ENCODE peak calls at places on chromosomes 12 and 14, in nine cellular contexts. R, P, N, U, L, W, M, S and H are unnamed samples.

GRCh38 chr12:47114481-47114892 is 34.7 kb upstream of the AMIGO2 start:
- DNase-seq in L (no peak), N (no peak), S (no peak), W (no peak), P (peak), M (no peak), R (no peak), U (no peak), H (no peak)

GRCh38 chr14:104996032-104996431 is 10.4 kb downstream of the CLBA1 start:
- DNase-seq in U (no peak), W (no peak), L (no peak), P (no peak), M (no peak), N (no peak), R (no peak), S (no peak), H (no peak)

GRCh38 chr14:94769413-94770250 is at the start of gene GSC:
- DNase-seq in R (peak), M (no peak), U (peak), L (no peak), P (peak), W (peak), N (no peak), S (no peak), H (peak)

GRCh38 chr14:88983755-88984154 is 159.3 kb downstream of the TTC8 start:
- DNase-seq in R (no peak), S (no peak), P (peak), M (no peak), W (peak), U (peak), N (no peak), L (no peak), H (no peak)

GRCh38 chr14:103908580-103908979 is 19.7 kb upstream of the TDRD9 start:
- DNase-seq in M (peak), W (no peak), U (no peak), P (no peak), S (no peak), R (no peak), L (no peak), N (peak), H (no peak)

GRCh38 chr14:75301666-75302325 is 23.2 kb downstream of the FOS start:
- DNase-seq in P (no peak), U (peak), N (no peak), R (no peak), M (no peak), W (no peak), L (no peak), S (no peak), H (no peak)

GRCh38 chr14:99300190-99300589 is 28.2 kb upstream of the BCL11B start:
- DNase-seq in S (no peak), L (peak), R (no peak), M (no peak), W (no peak), N (no peak), U (no peak), P (no peak), H (peak)

GRCh38 chr14:100610511-100611217 is 23.4 kb upstream of the BEGAIN start:
- DNase-seq in L (no peak), S (no peak), N (no peak), U (peak), R (no peak), W (peak), P (peak), M (no peak), H (no peak)

GRCh38 chr12:24044973-24045703 is 95.7 kb upstream of the SOX5 start:
- DNase-seq in M (no peak), L (no peak), R (no peak), W (no peak), N (no peak), S (no peak), P (no peak), U (no peak), H (no peak)

GRCh38 chr14:87461704-87462103 is 531.3 kb downstream of the GALC start:
- DNase-seq in W (no peak), L (no peak), M (no peak), S (no peak), U (no peak), R (peak), P (no peak), N (no peak), H (no peak)

GRCh38 chr12:6200266-6201198 is at the start of gene CD9:
- DNase-seq in M (no peak), L (no peak), N (peak), U (peak), R (peak), S (peak), P (peak), W (peak), H (peak)

GRCh38 chr14:95198320-95198719 is 41.0 kb upstream of the DICER1 start:
- DNase-seq in W (no peak), M (no peak), S (no peak), R (no peak), P (no peak), N (no peak), L (no peak), U (no peak), H (no peak)

GRCh38 chr12:79420146-79420618 is 270.6 kb downstream of the PAWR start:
- DNase-seq in W (peak), L (peak), P (peak), M (no peak), R (peak), U (peak), N (no peak), S (no peak), H (peak)

GRCh38 chr12:121501946-121502345 is 78.9 kb downstream of the KDM2B start:
- DNase-seq in W (no peak), N (no peak), L (no peak), M (no peak), P (no peak), S (no peak), U (no peak), R (no peak), H (no peak)

GRCh38 chr12:87094356-87094755 is 838.2 kb upstream of the MGAT4C start:
- DNase-seq in S (no peak), N (no peak), M (no peak), R (no peak), W (peak), L (no peak), P (no peak), U (no peak), H (no peak)

GRCh38 chr12:131065279-131065678 is 111.6 kb downstream of the ADGRD1 start:
- DNase-seq in N (no peak), U (no peak), W (no peak), S (no peak), L (no peak), M (no peak), P (no peak), R (no peak), H (peak)

GRCh38 chr12:32155041-32155440 is 48.4 kb downstream of the BICD1 start:
- DNase-seq in S (no peak), M (no peak), L (no peak), P (no peak), R (no peak), N (no peak), U (no peak), W (no peak), H (peak)

GRCh38 chr12:31874961-31875608 is 84.1 kb upstream of the RESF1 start:
- DNase-seq in R (no peak), L (no peak), M (peak), S (no peak), P (peak), U (peak), N (peak), W (peak), H (no peak)

GRCh38 chr14:24367506-24368214 is at the start of gene NFATC4:
- DNase-seq in P (peak), U (peak), M (no peak), L (peak), W (peak), S (peak), N (no peak), R (peak), H (peak)

GRCh38 chr12:110141389-110141788 is 17.2 kb downstream of the IFT81 start:
- DNase-seq in L (no peak), U (no peak), M (no peak), S (no peak), P (peak), W (peak), R (no peak), N (no peak), H (no peak)

GRCh38 chr14:104321151-104322130 is 183.1 kb downstream of the KIF26A start:
- DNase-seq in U (no peak), S (no peak), M (no peak), N (no peak), P (no peak), R (no peak), W (no peak), L (no peak), H (no peak)

GRCh38 chr14:66974397-66975025 is 214.7 kb upstream of the GARIN2 start:
- DNase-seq in P (peak), N (no peak), M (no peak), U (peak), R (no peak), L (no peak), S (no peak), W (peak), H (no peak)

GRCh38 chr14:68535404-68536024 is 257.4 kb downstream of the ZFP36L1 start:
- DNase-seq in M (no peak), R (no peak), U (peak), S (no peak), P (peak), N (no peak), L (no peak), W (peak), H (no peak)

GRCh38 chr14:100484531-100485267 is 102.5 kb downstream of the BEGAIN start:
- DNase-seq in W (peak), M (no peak), U (no peak), N (no peak), R (no peak), L (no peak), P (no peak), S (no peak), H (no peak)

GRCh38 chr14:77988966-77989365 is 181.2 kb upstream of the NRXN3 start:
- DNase-seq in R (no peak), N (no peak), P (no peak), M (no peak), U (peak), W (peak), L (no peak), S (no peak), H (no peak)

GRCh38 chr12:11758838-11759509 is 109.5 kb downstream of the ETV6 start:
- DNase-seq in L (no peak), W (no peak), N (no peak), M (peak), P (no peak), R (peak), U (no peak), S (no peak), H (no peak)

GRCh38 chr12:130398089-130398848 is 60.6 kb downstream of the PIWIL1 start:
- DNase-seq in P (no peak), R (no peak), L (no peak), U (no peak), W (no peak), N (no peak), M (no peak), S (no peak), H (no peak)

GRCh38 chr12:13289644-13290285 is 93.2 kb downstream of the EMP1 start:
- DNase-seq in U (no peak), R (no peak), N (no peak), S (no peak), W (peak), P (peak), M (no peak), L (no peak), H (no peak)

GRCh38 chr12:64186789-64187188 is 35.3 kb downstream of the KICS2 start:
- DNase-seq in N (no peak), P (peak), W (peak), U (peak), L (no peak), M (no peak), S (no peak), R (no peak), H (no peak)

GRCh38 chr14:77483851-77484250 is 14.8 kb downstream of the ISM2 start:
- DNase-seq in R (no peak), W (no peak), L (no peak), M (no peak), U (no peak), N (no peak), P (no peak), S (no peak), H (no peak)

GRCh38 chr12:1692221-1692620 is 1.4 kb downstream of the ADIPOR2 start:
- DNase-seq in N (no peak), M (no peak), P (peak), R (no peak), W (no peak), L (no peak), S (no peak), U (no peak), H (no peak)
- H3K4me3 ChIP-seq in N (no peak), M (peak), P (peak), R (peak), W (peak), L (no peak), S (no peak), U (peak), H (peak)

DNA sequence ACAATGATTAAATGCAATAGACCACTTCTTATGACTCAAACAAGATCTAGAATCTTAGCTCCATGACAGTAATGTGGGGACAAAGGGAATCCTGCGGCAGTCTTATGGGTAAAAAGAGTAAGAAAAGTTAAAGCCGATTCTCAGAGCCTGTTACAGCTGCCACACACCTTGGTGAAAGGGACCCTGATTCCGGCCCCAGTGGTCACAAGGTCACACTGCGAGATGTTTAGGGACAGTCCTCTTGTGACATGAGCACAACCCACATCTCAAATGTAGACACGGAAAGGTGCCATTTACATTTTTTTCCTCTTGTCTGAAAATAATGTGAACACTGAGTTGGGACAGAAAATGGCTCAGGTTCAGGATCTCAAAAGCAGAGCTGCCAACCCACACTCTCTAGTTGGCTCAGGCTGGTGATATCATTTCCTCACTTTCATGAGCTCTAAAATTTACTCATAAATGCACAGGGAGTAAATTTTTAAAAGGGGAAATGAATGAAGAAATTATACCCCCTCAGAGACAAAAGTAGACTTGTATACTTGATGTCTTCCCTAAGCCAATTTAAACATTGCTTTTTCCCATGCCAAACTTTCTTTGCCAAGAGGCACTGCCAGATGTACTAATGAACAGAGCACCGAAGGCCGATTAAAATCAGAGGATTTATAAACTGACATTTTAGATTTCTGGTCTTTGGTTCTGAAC is 113.1 kb upstream of the OVCH1 start:
- DNase-seq in P (peak), U (no peak), N (no peak), W (peak), S (no peak), L (no peak), R (no peak), M (no peak), H (no peak)
- H3K4me3 ChIP-seq in P (no peak), U (no peak), N (no peak), W (no peak), S (no peak), L (no peak), R (no peak), M (no peak), H (no peak)

DNA sequence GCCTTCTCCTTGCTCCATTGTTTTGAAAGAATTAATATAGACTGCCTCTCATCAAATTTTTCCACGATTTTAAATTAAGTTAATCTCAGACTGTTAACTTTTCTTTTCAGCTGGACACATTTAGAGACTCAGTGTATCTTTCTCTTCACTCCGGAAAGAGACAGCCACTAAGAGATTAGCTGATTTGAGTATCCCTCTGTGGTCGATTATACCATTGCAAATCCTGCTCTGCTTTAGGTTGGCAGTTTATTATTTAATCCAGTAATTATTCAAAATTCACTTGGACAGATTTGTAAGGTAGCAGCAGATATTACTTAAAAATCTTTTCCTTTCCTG is 588 bp upstream of the TWF1 start:
- DNase-seq in L (no peak), R (no peak), U (no peak), N (no peak), W (no peak), M (no peak), P (no peak), S (no peak), H (no peak)
- H3K4me3 ChIP-seq in L (peak), R (peak), U (peak), N (peak), W (peak), M (peak), P (peak), S (no peak), H (peak)

GRCh38 chr12:20748198-20748597 is 53.1 kb downstream of the SLCO1C1 start:
- DNase-seq in S (no peak), R (no peak), W (no peak), N (no peak), L (no peak), M (no peak), U (no peak), P (no peak), H (no peak)
- H3K4me3 ChIP-seq in S (no peak), R (no peak), W (no peak), N (no peak), L (no peak), M (no peak), U (no peak), P (no peak), H (no peak)

GRCh38 chr12:116606397-116606796 is 47.2 kb downstream of the MAP1LC3B2 start:
- DNase-seq in S (no peak), W (no peak), P (no peak), L (no peak), M (no peak), U (no peak), R (no peak), N (no peak), H (no peak)

GRCh38 chr12:116604151-116604550 is 45.0 kb downstream of the MAP1LC3B2 start:
- DNase-seq in U (no peak), M (no peak), S (no peak), L (no peak), N (no peak), P (no peak), R (no peak), W (peak), H (peak)

GRCh38 chr12:116607039-116607438 is 47.9 kb downstream of the MAP1LC3B2 start:
- DNase-seq in M (no peak), W (peak), S (no peak), N (no peak), P (no peak), U (no peak), L (no peak), R (no peak), H (no peak)

GRCh38 chr12:116603516-116603915 is 44.3 kb downstream of the MAP1LC3B2 start:
- DNase-seq in P (no peak), W (no peak), S (no peak), R (peak), L (no peak), N (no peak), M (no peak), U (no peak), H (no peak)

DNA sequence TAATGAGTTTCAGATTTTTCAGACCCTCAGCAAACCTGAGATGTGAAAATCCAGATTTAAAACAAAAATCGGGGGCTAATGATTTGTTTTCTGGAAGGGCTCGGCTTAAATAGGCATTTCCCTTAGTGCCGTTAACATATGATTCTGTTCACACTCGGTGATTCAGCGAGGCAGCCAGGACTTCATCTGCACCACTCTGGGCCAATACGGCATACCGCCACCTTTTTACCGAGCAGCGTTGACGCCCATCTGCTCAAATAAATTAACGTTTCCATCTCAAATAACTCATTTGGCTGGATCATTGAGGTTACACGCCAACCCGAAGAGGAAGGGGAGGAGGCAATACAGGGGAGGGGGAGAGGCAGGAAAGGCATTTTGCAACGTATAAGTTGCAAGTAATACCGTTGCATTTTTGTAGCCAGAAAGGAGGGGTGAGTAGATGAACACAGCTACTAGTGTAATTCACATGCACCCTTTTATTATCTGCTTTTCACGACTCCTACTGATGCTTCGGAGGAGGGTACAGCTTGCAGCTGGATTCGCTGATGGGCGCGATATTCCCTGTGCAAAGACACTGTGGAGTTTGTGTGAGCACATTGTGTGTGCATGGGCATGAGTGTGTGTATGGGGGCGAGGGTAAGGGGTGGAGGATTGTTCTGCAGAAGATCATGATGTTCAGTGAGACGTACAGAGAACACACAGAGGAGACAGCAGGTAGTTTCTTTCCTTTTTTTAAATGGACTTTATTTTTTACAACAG is 45.9 kb downstream of the MAP1LC3B2 start:
- DNase-seq in N (no peak), R (no peak), L (no peak), S (no peak), P (no peak), M (no peak), U (no peak), W (peak), H (no peak)
- H3K4me3 ChIP-seq in N (no peak), R (no peak), L (no peak), S (no peak), P (peak), M (no peak), U (no peak), W (peak), H (no peak)

GRCh38 chr12:49358548-49359141 is 8.6 kb upstream of the SPATS2 start:
- DNase-seq in R (peak), S (no peak), W (peak), P (peak), L (no peak), N (peak), M (peak), U (peak), H (peak)

GRCh38 chr12:49359671-49360070 is 7.6 kb upstream of the SPATS2 start:
- DNase-seq in W (peak), U (no peak), L (no peak), P (no peak), S (no peak), R (no peak), N (no peak), M (no peak), H (no peak)

GRCh38 chr12:49352351-49352750 is 5.7 kb downstream of the DNAJC22 start:
- DNase-seq in U (no peak), P (no peak), R (no peak), W (no peak), N (no peak), S (no peak), L (no peak), M (no peak), H (no peak)

GRCh38 chr12:49355913-49356312 is 9.2 kb downstream of the DNAJC22 start:
- DNase-seq in P (no peak), R (no peak), L (no peak), N (no peak), S (no peak), U (no peak), M (no peak), W (no peak), H (no peak)

GRCh38 chr12:49357099-49357678 is 10.1 kb upstream of the SPATS2 start:
- DNase-seq in L (no peak), M (no peak), U (peak), W (peak), S (no peak), R (peak), P (peak), N (no peak), H (peak)
- H3K4me3 ChIP-seq in L (no peak), M (no peak), U (no peak), W (no peak), S (no peak), R (no peak), P (peak), N (no peak), H (no peak)